ENCODE peak calls at places on chromosomes 13 and 19, in nine cellular contexts. N is thoracic aorta, M is A549, W is GM23338, X is HL-60, U is tibial nerve, A is Peyer's patch, Q is AG10803, G is GM12864. S is an unnamed sample.

GRCh38 chr13:102374233-102374632 is 27.6 kb downstream of the FGF14 start:
- DNase-seq in G (no peak), A (no peak), W (no peak), N (no peak), Q (no peak), X (no peak), U (no peak), M (no peak), S (no peak)

GRCh38 chr19:3881272-3882040 is 971 bp downstream of the ATCAY start:
- DNase-seq in X (no peak), Q (no peak), A (no peak), G (no peak), U (no peak), W (peak), N (no peak), M (no peak), S (peak)

GRCh38 chr13:31945202-31945978 is 86.2 kb upstream of the FRY start:
- DNase-seq in G (no peak), X (peak), W (peak), M (peak), A (no peak), N (no peak), U (peak), Q (peak), S (no peak)

GRCh38 chr13:46124531-46124966 is 19.7 kb upstream of the CPB2 start:
- DNase-seq in G (no peak), M (no peak), U (no peak), Q (no peak), X (no peak), A (no peak), W (no peak), N (no peak), S (no peak)

GRCh38 chr19:50925734-50926133 is 14.5 kb upstream of the KLK4 start:
- DNase-seq in A (no peak), N (no peak), X (no peak), M (peak), G (no peak), U (no peak), Q (no peak), W (no peak), S (no peak)

GRCh38 chr19:41296323-41296935 is 13.5 kb upstream of the CCDC97 start:
- DNase-seq in Q (no peak), G (no peak), N (no peak), M (no peak), W (no peak), U (no peak), X (no peak), A (no peak), S (no peak)

GRCh38 chr13:44403720-44404063 is 30.1 kb downstream of the SERP2 start:
- DNase-seq in A (no peak), U (no peak), W (peak), G (no peak), M (no peak), Q (no peak), X (no peak), N (no peak), S (no peak)

GRCh38 chr19:3142938-3143337 is 7.1 kb downstream of the GNA15 start:
- DNase-seq in W (no peak), G (no peak), A (no peak), M (no peak), U (no peak), X (no peak), Q (no peak), N (no peak), S (no peak)

GRCh38 chr19:3683405-3683865 is 16.8 kb downstream of the PIP5K1C start:
- DNase-seq in W (peak), X (no peak), M (no peak), N (no peak), G (no peak), Q (no peak), A (no peak), U (no peak), S (no peak)

GRCh38 chr19:11281336-11282049 is 14.5 kb upstream of the TSPAN16 start:
- DNase-seq in M (no peak), W (no peak), X (no peak), U (no peak), Q (no peak), G (no peak), N (no peak), A (no peak), S (no peak)

GRCh38 chr19:29129148-29129547 is 83.8 kb downstream of the UQCRFS1 start:
- DNase-seq in Q (no peak), W (no peak), N (no peak), X (no peak), A (no peak), U (no peak), M (no peak), G (no peak), S (no peak)

GRCh38 chr13:51266642-51267041 is 44.4 kb downstream of the FAM124A start:
- DNase-seq in W (no peak), G (no peak), M (no peak), U (no peak), N (no peak), X (no peak), A (no peak), Q (no peak), S (peak)

GRCh38 chr13:76556632-76557031 is 329.6 kb downstream of the KCTD12 start:
- DNase-seq in Q (no peak), W (no peak), A (no peak), U (no peak), M (no peak), X (no peak), N (no peak), G (no peak), S (no peak)

GRCh38 chr19:46069841-46070341 is 29.1 kb upstream of the IGFL4 start:
- DNase-seq in G (no peak), X (no peak), Q (peak), W (no peak), N (no peak), A (no peak), U (no peak), M (peak), S (no peak)

GRCh38 chr19:21130097-21130775 is 11.6 kb upstream of the ZNF431 start:
- DNase-seq in Q (no peak), X (no peak), G (no peak), W (no peak), A (no peak), M (no peak), N (no peak), U (no peak), S (no peak)

GRCh38 chr13:113726961-113727411 is 32.0 kb upstream of the TMEM255B start:
- DNase-seq in G (no peak), X (no peak), Q (peak), N (no peak), A (no peak), M (no peak), U (no peak), W (no peak), S (peak)

GRCh38 chr13:101026736-101027398 is 352.3 kb upstream of the TMTC4 start:
- DNase-seq in U (no peak), M (no peak), X (no peak), G (no peak), W (no peak), N (no peak), Q (no peak), A (no peak), S (no peak)

GRCh38 chr19:35848919-35849505 is 3.3 kb downstream of the NPHS1 start:
- DNase-seq in A (no peak), W (no peak), U (no peak), M (no peak), N (no peak), G (no peak), X (no peak), Q (no peak), S (no peak)

GRCh38 chr13:26813626-26814348 is 53.2 kb upstream of the GPR12 start:
- DNase-seq in X (no peak), Q (no peak), A (no peak), M (no peak), G (no peak), W (no peak), N (no peak), U (no peak), S (peak)

GRCh38 chr13:44313674-44314073 is 60.0 kb upstream of the SERP2 start:
- DNase-seq in A (no peak), M (peak), W (no peak), U (no peak), X (no peak), G (no peak), Q (peak), N (no peak), S (no peak)

GRCh38 chr13:114151565-114152284 is 19.3 kb upstream of the RASA3 start:
- DNase-seq in X (peak), U (no peak), M (no peak), N (no peak), W (no peak), A (peak), G (no peak), Q (no peak), S (no peak)

GRCh38 chr13:107035186-107035585 is 467.2 kb upstream of the ARGLU1 start:
- DNase-seq in X (no peak), M (no peak), A (no peak), U (no peak), N (no peak), W (no peak), Q (peak), G (no peak), S (no peak)

GRCh38 chr13:78595819-78596700 is 7.3 kb downstream of the POU4F1 start:
- DNase-seq in U (no peak), M (peak), X (peak), N (no peak), A (no peak), W (peak), G (no peak), Q (no peak), S (no peak)

GRCh38 chr13:51477149-51477548 is 24.3 kb upstream of the INTS6 start:
- DNase-seq in W (no peak), U (no peak), Q (no peak), A (no peak), X (no peak), M (no peak), G (no peak), N (no peak), S (no peak)

GRCh38 chr19:35042056-35042730 is 672 bp downstream of the HPN start:
- DNase-seq in U (no peak), W (no peak), N (no peak), G (no peak), A (no peak), X (no peak), Q (no peak), M (no peak), S (no peak)

GRCh38 chr13:32165791-32166190 is 134.2 kb downstream of the FRY start:
- DNase-seq in X (no peak), G (no peak), Q (peak), N (no peak), A (no peak), M (no peak), W (no peak), U (no peak), S (no peak)

GRCh38 chr13:20128459-20128927 is 32.4 kb downstream of the GJA3 start:
- DNase-seq in W (no peak), G (no peak), A (no peak), X (no peak), U (no peak), N (no peak), Q (no peak), M (no peak), S (peak)

GRCh38 chr13:46663216-46663615 is 110.2 kb downstream of the LRCH1 start:
- DNase-seq in U (no peak), Q (no peak), A (no peak), N (no peak), X (no peak), W (peak), M (no peak), G (no peak), S (no peak)

GRCh38 chr19:45391346-45391745 is 13.5 kb downstream of the PPP1R13L start:
- DNase-seq in U (no peak), G (no peak), Q (no peak), W (peak), X (no peak), N (no peak), A (no peak), M (peak), S (no peak)

GRCh38 chr13:102369303-102369702 is 32.5 kb downstream of the FGF14 start:
- DNase-seq in X (no peak), A (no peak), U (no peak), M (peak), W (no peak), Q (no peak), N (no peak), G (no peak), S (no peak)

GRCh38 chr13:89688908-89689307 is 1658.6 kb upstream of the MIR17HG start:
- DNase-seq in G (no peak), A (no peak), Q (no peak), M (no peak), U (no peak), X (no peak), N (no peak), W (no peak), S (no peak)
- TF ChIP-seq CTCF in G (no peak), A (no peak), Q (no peak), M (no peak), U (no peak), X (no peak), N (no peak), W (no peak), S (no peak)

DNA sequence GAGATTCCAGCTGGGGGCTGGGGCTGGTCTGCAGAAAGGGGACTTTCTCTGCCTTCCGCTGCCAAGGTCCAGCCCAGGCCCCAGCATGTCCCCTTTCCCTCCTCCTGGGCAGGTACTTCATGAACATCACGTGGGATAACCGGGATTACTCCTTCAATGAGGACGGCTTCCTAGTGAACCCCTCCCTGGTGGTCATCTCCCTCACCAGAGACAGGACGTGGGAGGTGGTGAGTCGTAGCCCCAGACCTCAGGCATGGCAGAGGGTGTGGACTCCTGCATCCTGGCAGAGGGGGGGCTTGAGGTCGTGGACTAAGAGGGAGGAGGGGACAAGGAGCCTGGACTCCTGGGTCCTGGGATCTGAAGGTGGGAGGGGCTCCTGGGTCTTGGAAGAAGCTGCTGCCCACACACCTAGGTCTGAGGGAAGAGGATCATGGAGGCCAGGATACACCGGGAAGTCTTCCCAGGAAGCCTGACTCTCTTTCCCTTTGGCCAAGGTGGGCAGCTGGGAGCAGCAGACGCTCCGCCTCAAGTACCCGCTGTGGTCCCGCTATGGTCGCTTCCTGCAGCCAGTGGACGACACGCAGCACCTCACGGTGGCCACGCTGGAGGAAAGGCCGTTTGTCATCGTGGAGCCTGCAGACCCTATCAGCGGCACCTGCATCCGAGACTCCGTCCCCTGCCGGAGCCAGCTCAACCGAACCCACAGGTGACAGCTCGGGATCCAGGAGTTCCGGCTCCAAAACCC is 20.6 kb downstream of the GRIN2D start:
- DNase-seq in A (no peak), Q (peak), G (no peak), N (no peak), W (peak), U (no peak), M (peak), X (no peak), S (no peak)
- H3K4me3 ChIP-seq in A (peak), Q (no peak), G (no peak), N (no peak), W (peak), U (no peak), M (no peak), X (no peak), S (no peak)

GRCh38 chr19:534088-534487 is 2.5 kb downstream of the CDC34 start:
- DNase-seq in M (no peak), U (no peak), W (no peak), A (no peak), Q (no peak), X (no peak), G (no peak), N (no peak), S (no peak)
- TF ChIP-seq CTCF in M (no peak), U (no peak), W (no peak), A (no peak), Q (no peak), X (no peak), G (peak), N (no peak), S (no peak)

DNA sequence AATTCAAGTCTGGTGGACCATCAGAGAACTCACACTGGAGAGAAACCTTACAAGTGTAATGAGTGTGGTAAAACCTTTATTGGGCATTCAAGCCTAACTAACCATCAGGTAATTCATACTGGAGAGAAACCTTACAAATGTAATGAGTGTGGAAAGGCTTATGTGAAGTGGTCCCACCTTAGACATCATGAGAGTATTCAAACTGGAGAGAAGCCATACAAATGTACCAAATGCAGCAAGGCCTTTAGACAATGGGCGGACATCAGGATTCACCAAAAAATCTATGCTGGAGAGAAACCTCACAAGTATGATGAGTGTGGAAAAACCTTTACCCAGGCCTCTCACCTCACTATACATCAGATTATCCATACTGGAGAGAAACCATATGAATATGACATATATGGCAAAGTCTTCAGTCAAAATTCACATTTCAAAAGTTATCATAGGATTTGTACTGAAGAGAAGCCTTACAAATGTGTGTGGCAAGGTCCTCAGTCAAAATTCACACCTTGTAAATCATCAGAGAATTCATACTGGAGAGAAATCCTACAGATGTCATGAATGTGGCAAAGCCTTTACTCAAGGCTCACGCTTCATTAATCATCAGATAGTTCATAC is 19.7 kb upstream of the ZNF665 start:
- DNase-seq in W (no peak), Q (no peak), G (no peak), N (no peak), X (no peak), A (no peak), M (no peak), U (no peak), S (no peak)
- H3K4me3 ChIP-seq in W (no peak), Q (no peak), G (no peak), N (peak), X (no peak), A (no peak), M (no peak), U (no peak), S (no peak)

GRCh38 chr13:97616385-97616784 is 182.4 kb downstream of the RAP2A start:
- DNase-seq in X (no peak), M (no peak), W (no peak), Q (no peak), N (no peak), G (no peak), U (no peak), A (no peak), S (no peak)

GRCh38 chr13:97621025-97621424 is 187.1 kb downstream of the RAP2A start:
- DNase-seq in U (no peak), G (no peak), N (no peak), A (no peak), X (no peak), Q (no peak), M (no peak), W (no peak), S (no peak)

GRCh38 chr13:97627566-97627965 is 193.6 kb downstream of the RAP2A start:
- DNase-seq in M (peak), X (no peak), U (peak), A (no peak), W (peak), Q (peak), N (no peak), G (no peak), S (peak)

DNA sequence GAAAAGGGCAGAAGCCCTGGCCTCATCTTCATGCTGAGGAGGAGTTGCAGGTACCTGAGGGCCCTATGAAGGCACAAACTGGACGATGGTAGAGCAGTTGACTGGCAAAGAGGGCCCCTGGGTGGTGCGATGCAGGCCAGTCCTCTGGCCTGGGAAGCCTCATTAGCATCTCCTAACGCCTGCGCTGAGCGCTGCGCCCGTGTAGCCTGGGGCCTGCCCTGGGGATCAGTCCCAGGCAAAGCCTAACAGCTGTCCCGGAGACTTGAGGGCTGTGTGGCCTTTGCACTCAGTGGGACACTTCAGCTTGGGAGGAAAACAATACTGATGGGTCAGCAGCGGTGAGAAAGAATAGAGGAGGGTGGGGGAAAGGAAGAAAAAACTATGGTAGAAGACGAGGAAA is 187.7 kb downstream of the RAP2A start:
- DNase-seq in N (no peak), G (no peak), A (no peak), M (no peak), X (no peak), W (peak), Q (no peak), U (no peak), S (peak)
- TF ChIP-seq CTCF in N (no peak), G (no peak), A (no peak), M (no peak), X (no peak), W (no peak), Q (no peak), U (no peak), S (peak)

DNA sequence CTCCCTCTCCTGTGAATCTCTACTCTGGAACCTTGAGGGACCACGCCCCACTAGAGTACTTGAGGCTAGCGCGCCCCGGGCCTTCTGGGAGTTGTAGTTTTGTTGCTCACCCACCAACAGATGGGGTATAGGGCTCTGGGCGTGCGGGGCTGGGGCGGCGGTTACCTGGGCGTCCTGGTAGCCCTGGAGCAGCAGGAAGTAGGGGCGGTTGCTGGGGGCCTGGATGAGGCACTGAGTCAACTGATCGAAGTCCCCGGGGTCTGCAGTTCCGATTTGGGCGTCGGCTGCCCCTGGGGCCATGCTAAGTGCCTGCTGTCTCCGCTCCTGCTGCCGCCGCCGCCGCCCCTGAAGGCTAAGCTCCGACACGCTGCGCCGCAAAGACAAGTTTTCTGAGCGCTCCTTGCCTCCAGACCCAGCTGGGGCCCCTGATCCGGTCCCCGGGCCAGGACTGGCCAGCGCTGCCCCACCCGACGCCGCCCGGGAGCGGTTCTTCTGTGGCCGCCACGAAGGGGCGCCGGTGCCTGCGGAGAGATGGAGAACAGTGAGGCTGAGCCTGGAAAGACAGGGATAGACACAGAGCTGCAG is 5.3 kb downstream of the RASIP1 start:
- DNase-seq in U (no peak), X (no peak), Q (no peak), A (no peak), M (peak), G (no peak), W (peak), N (no peak), S (peak)
- H3K4me3 ChIP-seq in U (no peak), X (no peak), Q (no peak), A (peak), M (peak), G (no peak), W (peak), N (no peak), S (peak)